ENCODE peak calls at places on chromosomes 11 and 22, in ten cellular contexts. One of them, this sample, is unnamed.

GRCh38 chr11:266676-267439 is 11.3 kb upstream of the NLRP6 start:
- DNase-seq in RWPE1: no peak
- DNase-seq in lower lobe of right lung: no peak
- DNase-seq in hepatic stellate cell: no peak
- DNase-seq in stimulated activated CD4-positive, alpha-beta T cell treated with anti-CD3 and anti-CD28 coated beads, Interleukin-12 subunit alpha, Interleukin-12 subunit beta, amount 100 ng/mL, for 48 hours: no peak
- DNase-seq in stimulated activated CD8-positive, alpha-beta memory T cell treated with anti-CD3 and anti-CD28 coated beads, Interleukin-4, amount 100 ng/mL, for 4 hours: no peak
- DNase-seq in A549: peak
- DNase-seq in dorsolateral prefrontal cortex: no peak
- DNase-seq in activated T-helper 2 cell treated with anti-CD3 and anti-CD28 coated beads, Interferon-gamma antibody, Interleukin-2, Interleukin-4, amounts not matched to agents 10 μg/mL and 5 μg/mL and 100 μg/mL, durations not matched to agents 14 hours and 24 hours and 36 hours: no peak
- DNase-seq in stimulated activated naive B cell treated with anti-CD40 and anti-IgM and Interleukin-4, amounts not matched to agents 10 μg/mL and 1 μg/mL and 100 μg/mL, for 72 hours: no peak
- DNase-seq in this sample: no peak

GRCh38 chr11:68014157-68014965 is 4.2 kb downstream of the ALDH3B1 start:
- DNase-seq in hepatic stellate cell: peak
- DNase-seq in stimulated activated CD8-positive, alpha-beta memory T cell treated with anti-CD3 and anti-CD28 coated beads, Interleukin-4, amount 100 ng/mL, for 4 hours: no peak
- DNase-seq in stimulated activated naive B cell treated with anti-CD40 and anti-IgM and Interleukin-4, amounts not matched to agents 10 μg/mL and 1 μg/mL and 100 μg/mL, for 72 hours: no peak
- DNase-seq in stimulated activated CD4-positive, alpha-beta T cell treated with anti-CD3 and anti-CD28 coated beads, Interleukin-12 subunit alpha, Interleukin-12 subunit beta, amount 100 ng/mL, for 48 hours: no peak
- DNase-seq in lower lobe of right lung: peak
- DNase-seq in A549: peak
- DNase-seq in RWPE1: peak
- DNase-seq in dorsolateral prefrontal cortex: no peak
- DNase-seq in activated T-helper 2 cell treated with anti-CD3 and anti-CD28 coated beads, Interferon-gamma antibody, Interleukin-2, Interleukin-4, amounts not matched to agents 10 μg/mL and 5 μg/mL and 100 μg/mL, durations not matched to agents 14 hours and 24 hours and 36 hours: no peak
- DNase-seq in this sample: peak

GRCh38 chr11:73242291-73243092 is 24.4 kb downstream of the P2RY2 start:
- DNase-seq in dorsolateral prefrontal cortex: no peak
- DNase-seq in hepatic stellate cell: peak
- DNase-seq in stimulated activated CD4-positive, alpha-beta T cell treated with anti-CD3 and anti-CD28 coated beads, Interleukin-12 subunit alpha, Interleukin-12 subunit beta, amount 100 ng/mL, for 48 hours: peak
- DNase-seq in stimulated activated CD8-positive, alpha-beta memory T cell treated with anti-CD3 and anti-CD28 coated beads, Interleukin-4, amount 100 ng/mL, for 4 hours: peak
- DNase-seq in activated T-helper 2 cell treated with anti-CD3 and anti-CD28 coated beads, Interferon-gamma antibody, Interleukin-2, Interleukin-4, amounts not matched to agents 10 μg/mL and 5 μg/mL and 100 μg/mL, durations not matched to agents 14 hours and 24 hours and 36 hours: peak
- DNase-seq in RWPE1: peak
- DNase-seq in stimulated activated naive B cell treated with anti-CD40 and anti-IgM and Interleukin-4, amounts not matched to agents 10 μg/mL and 1 μg/mL and 100 μg/mL, for 72 hours: peak
- DNase-seq in lower lobe of right lung: peak
- DNase-seq in A549: peak
- DNase-seq in this sample: no peak

GRCh38 chr11:43404836-43405479 is 46.2 kb downstream of the TTC17 start:
- DNase-seq in stimulated activated CD4-positive, alpha-beta T cell treated with anti-CD3 and anti-CD28 coated beads, Interleukin-12 subunit alpha, Interleukin-12 subunit beta, amount 100 ng/mL, for 48 hours: no peak
- DNase-seq in hepatic stellate cell: no peak
- DNase-seq in stimulated activated CD8-positive, alpha-beta memory T cell treated with anti-CD3 and anti-CD28 coated beads, Interleukin-4, amount 100 ng/mL, for 4 hours: no peak
- DNase-seq in lower lobe of right lung: no peak
- DNase-seq in dorsolateral prefrontal cortex: no peak
- DNase-seq in RWPE1: no peak
- DNase-seq in A549: no peak
- DNase-seq in activated T-helper 2 cell treated with anti-CD3 and anti-CD28 coated beads, Interferon-gamma antibody, Interleukin-2, Interleukin-4, amounts not matched to agents 10 μg/mL and 5 μg/mL and 100 μg/mL, durations not matched to agents 14 hours and 24 hours and 36 hours: no peak
- DNase-seq in stimulated activated naive B cell treated with anti-CD40 and anti-IgM and Interleukin-4, amounts not matched to agents 10 μg/mL and 1 μg/mL and 100 μg/mL, for 72 hours: no peak
- DNase-seq in this sample: no peak

GRCh38 chr11:78493413-78493975 is 75.9 kb upstream of the GAB2 start:
- DNase-seq in stimulated activated naive B cell treated with anti-CD40 and anti-IgM and Interleukin-4, amounts not matched to agents 10 μg/mL and 1 μg/mL and 100 μg/mL, for 72 hours: no peak
- DNase-seq in dorsolateral prefrontal cortex: no peak
- DNase-seq in activated T-helper 2 cell treated with anti-CD3 and anti-CD28 coated beads, Interferon-gamma antibody, Interleukin-2, Interleukin-4, amounts not matched to agents 10 μg/mL and 5 μg/mL and 100 μg/mL, durations not matched to agents 14 hours and 24 hours and 36 hours: no peak
- DNase-seq in A549: no peak
- DNase-seq in hepatic stellate cell: no peak
- DNase-seq in stimulated activated CD4-positive, alpha-beta T cell treated with anti-CD3 and anti-CD28 coated beads, Interleukin-12 subunit alpha, Interleukin-12 subunit beta, amount 100 ng/mL, for 48 hours: no peak
- DNase-seq in stimulated activated CD8-positive, alpha-beta memory T cell treated with anti-CD3 and anti-CD28 coated beads, Interleukin-4, amount 100 ng/mL, for 4 hours: no peak
- DNase-seq in lower lobe of right lung: no peak
- DNase-seq in RWPE1: no peak
- DNase-seq in this sample: no peak

GRCh38 chr11:20068691-20069090 is 91.6 kb downstream of the DBX1 start:
- DNase-seq in RWPE1: no peak
- DNase-seq in A549: no peak
- DNase-seq in stimulated activated naive B cell treated with anti-CD40 and anti-IgM and Interleukin-4, amounts not matched to agents 10 μg/mL and 1 μg/mL and 100 μg/mL, for 72 hours: no peak
- DNase-seq in stimulated activated CD4-positive, alpha-beta T cell treated with anti-CD3 and anti-CD28 coated beads, Interleukin-12 subunit alpha, Interleukin-12 subunit beta, amount 100 ng/mL, for 48 hours: no peak
- DNase-seq in lower lobe of right lung: no peak
- DNase-seq in hepatic stellate cell: no peak
- DNase-seq in stimulated activated CD8-positive, alpha-beta memory T cell treated with anti-CD3 and anti-CD28 coated beads, Interleukin-4, amount 100 ng/mL, for 4 hours: no peak
- DNase-seq in dorsolateral prefrontal cortex: no peak
- DNase-seq in activated T-helper 2 cell treated with anti-CD3 and anti-CD28 coated beads, Interferon-gamma antibody, Interleukin-2, Interleukin-4, amounts not matched to agents 10 μg/mL and 5 μg/mL and 100 μg/mL, durations not matched to agents 14 hours and 24 hours and 36 hours: no peak
- DNase-seq in this sample: no peak

GRCh38 chr11:101870510-101870909 is 44.3 kb upstream of the CEP126 start:
- DNase-seq in hepatic stellate cell: peak
- DNase-seq in stimulated activated CD8-positive, alpha-beta memory T cell treated with anti-CD3 and anti-CD28 coated beads, Interleukin-4, amount 100 ng/mL, for 4 hours: no peak
- DNase-seq in A549: peak
- DNase-seq in dorsolateral prefrontal cortex: no peak
- DNase-seq in stimulated activated CD4-positive, alpha-beta T cell treated with anti-CD3 and anti-CD28 coated beads, Interleukin-12 subunit alpha, Interleukin-12 subunit beta, amount 100 ng/mL, for 48 hours: no peak
- DNase-seq in lower lobe of right lung: no peak
- DNase-seq in stimulated activated naive B cell treated with anti-CD40 and anti-IgM and Interleukin-4, amounts not matched to agents 10 μg/mL and 1 μg/mL and 100 μg/mL, for 72 hours: no peak
- DNase-seq in activated T-helper 2 cell treated with anti-CD3 and anti-CD28 coated beads, Interferon-gamma antibody, Interleukin-2, Interleukin-4, amounts not matched to agents 10 μg/mL and 5 μg/mL and 100 μg/mL, durations not matched to agents 14 hours and 24 hours and 36 hours: no peak
- DNase-seq in RWPE1: peak
- DNase-seq in this sample: no peak

GRCh38 chr11:104432526-104432925 is 268.6 kb upstream of the PDGFD start:
- DNase-seq in RWPE1: no peak
- DNase-seq in activated T-helper 2 cell treated with anti-CD3 and anti-CD28 coated beads, Interferon-gamma antibody, Interleukin-2, Interleukin-4, amounts not matched to agents 10 μg/mL and 5 μg/mL and 100 μg/mL, durations not matched to agents 14 hours and 24 hours and 36 hours: no peak
- DNase-seq in dorsolateral prefrontal cortex: no peak
- DNase-seq in A549: no peak
- DNase-seq in hepatic stellate cell: no peak
- DNase-seq in stimulated activated naive B cell treated with anti-CD40 and anti-IgM and Interleukin-4, amounts not matched to agents 10 μg/mL and 1 μg/mL and 100 μg/mL, for 72 hours: no peak
- DNase-seq in stimulated activated CD4-positive, alpha-beta T cell treated with anti-CD3 and anti-CD28 coated beads, Interleukin-12 subunit alpha, Interleukin-12 subunit beta, amount 100 ng/mL, for 48 hours: no peak
- DNase-seq in stimulated activated CD8-positive, alpha-beta memory T cell treated with anti-CD3 and anti-CD28 coated beads, Interleukin-4, amount 100 ng/mL, for 4 hours: no peak
- DNase-seq in lower lobe of right lung: no peak
- DNase-seq in this sample: no peak

GRCh38 chr11:95498731-95499396 is 267.9 kb upstream of the SESN3 start:
- DNase-seq in lower lobe of right lung: no peak
- DNase-seq in A549: peak
- DNase-seq in activated T-helper 2 cell treated with anti-CD3 and anti-CD28 coated beads, Interferon-gamma antibody, Interleukin-2, Interleukin-4, amounts not matched to agents 10 μg/mL and 5 μg/mL and 100 μg/mL, durations not matched to agents 14 hours and 24 hours and 36 hours: no peak
- DNase-seq in dorsolateral prefrontal cortex: no peak
- DNase-seq in stimulated activated CD8-positive, alpha-beta memory T cell treated with anti-CD3 and anti-CD28 coated beads, Interleukin-4, amount 100 ng/mL, for 4 hours: no peak
- DNase-seq in stimulated activated naive B cell treated with anti-CD40 and anti-IgM and Interleukin-4, amounts not matched to agents 10 μg/mL and 1 μg/mL and 100 μg/mL, for 72 hours: no peak
- DNase-seq in stimulated activated CD4-positive, alpha-beta T cell treated with anti-CD3 and anti-CD28 coated beads, Interleukin-12 subunit alpha, Interleukin-12 subunit beta, amount 100 ng/mL, for 48 hours: no peak
- DNase-seq in hepatic stellate cell: no peak
- DNase-seq in RWPE1: no peak
- DNase-seq in this sample: no peak

GRCh38 chr11:47395225-47396048 is 13.0 kb upstream of the SLC39A13 start:
- DNase-seq in stimulated activated CD8-positive, alpha-beta memory T cell treated with anti-CD3 and anti-CD28 coated beads, Interleukin-4, amount 100 ng/mL, for 4 hours: no peak
- DNase-seq in RWPE1: no peak
- DNase-seq in stimulated activated CD4-positive, alpha-beta T cell treated with anti-CD3 and anti-CD28 coated beads, Interleukin-12 subunit alpha, Interleukin-12 subunit beta, amount 100 ng/mL, for 48 hours: no peak
- DNase-seq in stimulated activated naive B cell treated with anti-CD40 and anti-IgM and Interleukin-4, amounts not matched to agents 10 μg/mL and 1 μg/mL and 100 μg/mL, for 72 hours: no peak
- DNase-seq in lower lobe of right lung: no peak
- DNase-seq in dorsolateral prefrontal cortex: no peak
- DNase-seq in activated T-helper 2 cell treated with anti-CD3 and anti-CD28 coated beads, Interferon-gamma antibody, Interleukin-2, Interleukin-4, amounts not matched to agents 10 μg/mL and 5 μg/mL and 100 μg/mL, durations not matched to agents 14 hours and 24 hours and 36 hours: no peak
- DNase-seq in hepatic stellate cell: no peak
- DNase-seq in A549: no peak
- DNase-seq in this sample: no peak

GRCh38 chr22:46078241-46079092 is 71.9 kb upstream of the PPARA start:
- DNase-seq in dorsolateral prefrontal cortex: peak
- DNase-seq in activated T-helper 2 cell treated with anti-CD3 and anti-CD28 coated beads, Interferon-gamma antibody, Interleukin-2, Interleukin-4, amounts not matched to agents 10 μg/mL and 5 μg/mL and 100 μg/mL, durations not matched to agents 14 hours and 24 hours and 36 hours: no peak
- DNase-seq in A549: peak
- DNase-seq in RWPE1: peak
- DNase-seq in stimulated activated CD8-positive, alpha-beta memory T cell treated with anti-CD3 and anti-CD28 coated beads, Interleukin-4, amount 100 ng/mL, for 4 hours: no peak
- DNase-seq in hepatic stellate cell: peak
- DNase-seq in lower lobe of right lung: peak
- DNase-seq in stimulated activated naive B cell treated with anti-CD40 and anti-IgM and Interleukin-4, amounts not matched to agents 10 μg/mL and 1 μg/mL and 100 μg/mL, for 72 hours: no peak
- DNase-seq in stimulated activated CD4-positive, alpha-beta T cell treated with anti-CD3 and anti-CD28 coated beads, Interleukin-12 subunit alpha, Interleukin-12 subunit beta, amount 100 ng/mL, for 48 hours: no peak
- DNase-seq in this sample: no peak

GRCh38 chr11:94705419-94705818 is 62.7 kb upstream of the AMOTL1 start:
- DNase-seq in stimulated activated naive B cell treated with anti-CD40 and anti-IgM and Interleukin-4, amounts not matched to agents 10 μg/mL and 1 μg/mL and 100 μg/mL, for 72 hours: no peak
- DNase-seq in activated T-helper 2 cell treated with anti-CD3 and anti-CD28 coated beads, Interferon-gamma antibody, Interleukin-2, Interleukin-4, amounts not matched to agents 10 μg/mL and 5 μg/mL and 100 μg/mL, durations not matched to agents 14 hours and 24 hours and 36 hours: no peak
- DNase-seq in RWPE1: no peak
- DNase-seq in stimulated activated CD4-positive, alpha-beta T cell treated with anti-CD3 and anti-CD28 coated beads, Interleukin-12 subunit alpha, Interleukin-12 subunit beta, amount 100 ng/mL, for 48 hours: no peak
- DNase-seq in hepatic stellate cell: no peak
- DNase-seq in stimulated activated CD8-positive, alpha-beta memory T cell treated with anti-CD3 and anti-CD28 coated beads, Interleukin-4, amount 100 ng/mL, for 4 hours: no peak
- DNase-seq in lower lobe of right lung: no peak
- DNase-seq in A549: no peak
- DNase-seq in dorsolateral prefrontal cortex: no peak
- DNase-seq in this sample: no peak

GRCh38 chr22:17243524-17243923 is 24.3 kb upstream of the ADA2 start:
- DNase-seq in dorsolateral prefrontal cortex: no peak
- DNase-seq in A549: peak
- DNase-seq in stimulated activated CD4-positive, alpha-beta T cell treated with anti-CD3 and anti-CD28 coated beads, Interleukin-12 subunit alpha, Interleukin-12 subunit beta, amount 100 ng/mL, for 48 hours: no peak
- DNase-seq in stimulated activated naive B cell treated with anti-CD40 and anti-IgM and Interleukin-4, amounts not matched to agents 10 μg/mL and 1 μg/mL and 100 μg/mL, for 72 hours: peak
- DNase-seq in activated T-helper 2 cell treated with anti-CD3 and anti-CD28 coated beads, Interferon-gamma antibody, Interleukin-2, Interleukin-4, amounts not matched to agents 10 μg/mL and 5 μg/mL and 100 μg/mL, durations not matched to agents 14 hours and 24 hours and 36 hours: no peak
- DNase-seq in hepatic stellate cell: no peak
- DNase-seq in lower lobe of right lung: peak
- DNase-seq in stimulated activated CD8-positive, alpha-beta memory T cell treated with anti-CD3 and anti-CD28 coated beads, Interleukin-4, amount 100 ng/mL, for 4 hours: no peak
- DNase-seq in RWPE1: peak
- DNase-seq in this sample: peak

GRCh38 chr22:50184004-50184461 is 1.7 kb upstream of the TRABD start:
- DNase-seq in lower lobe of right lung: peak
- DNase-seq in stimulated activated CD4-positive, alpha-beta T cell treated with anti-CD3 and anti-CD28 coated beads, Interleukin-12 subunit alpha, Interleukin-12 subunit beta, amount 100 ng/mL, for 48 hours: no peak
- DNase-seq in hepatic stellate cell: peak
- DNase-seq in A549: peak
- DNase-seq in RWPE1: no peak
- DNase-seq in dorsolateral prefrontal cortex: no peak
- DNase-seq in stimulated activated CD8-positive, alpha-beta memory T cell treated with anti-CD3 and anti-CD28 coated beads, Interleukin-4, amount 100 ng/mL, for 4 hours: no peak
- DNase-seq in activated T-helper 2 cell treated with anti-CD3 and anti-CD28 coated beads, Interferon-gamma antibody, Interleukin-2, Interleukin-4, amounts not matched to agents 10 μg/mL and 5 μg/mL and 100 μg/mL, durations not matched to agents 14 hours and 24 hours and 36 hours: no peak
- DNase-seq in stimulated activated naive B cell treated with anti-CD40 and anti-IgM and Interleukin-4, amounts not matched to agents 10 μg/mL and 1 μg/mL and 100 μg/mL, for 72 hours: no peak
- DNase-seq in this sample: no peak

GRCh38 chr11:80084614-80085013 is 643.8 kb upstream of the TENM4 start:
- DNase-seq in stimulated activated CD8-positive, alpha-beta memory T cell treated with anti-CD3 and anti-CD28 coated beads, Interleukin-4, amount 100 ng/mL, for 4 hours: no peak
- DNase-seq in stimulated activated naive B cell treated with anti-CD40 and anti-IgM and Interleukin-4, amounts not matched to agents 10 μg/mL and 1 μg/mL and 100 μg/mL, for 72 hours: no peak
- DNase-seq in hepatic stellate cell: no peak
- DNase-seq in lower lobe of right lung: no peak
- DNase-seq in activated T-helper 2 cell treated with anti-CD3 and anti-CD28 coated beads, Interferon-gamma antibody, Interleukin-2, Interleukin-4, amounts not matched to agents 10 μg/mL and 5 μg/mL and 100 μg/mL, durations not matched to agents 14 hours and 24 hours and 36 hours: no peak
- DNase-seq in RWPE1: no peak
- DNase-seq in dorsolateral prefrontal cortex: no peak
- DNase-seq in A549: no peak
- DNase-seq in stimulated activated CD4-positive, alpha-beta T cell treated with anti-CD3 and anti-CD28 coated beads, Interleukin-12 subunit alpha, Interleukin-12 subunit beta, amount 100 ng/mL, for 48 hours: no peak
- DNase-seq in this sample: no peak

GRCh38 chr11:63840356-63841060 is 1.6 kb downstream of the MARK2 start:
- DNase-seq in stimulated activated naive B cell treated with anti-CD40 and anti-IgM and Interleukin-4, amounts not matched to agents 10 μg/mL and 1 μg/mL and 100 μg/mL, for 72 hours: no peak
- DNase-seq in RWPE1: no peak
- DNase-seq in A549: no peak
- DNase-seq in activated T-helper 2 cell treated with anti-CD3 and anti-CD28 coated beads, Interferon-gamma antibody, Interleukin-2, Interleukin-4, amounts not matched to agents 10 μg/mL and 5 μg/mL and 100 μg/mL, durations not matched to agents 14 hours and 24 hours and 36 hours: no peak
- DNase-seq in stimulated activated CD4-positive, alpha-beta T cell treated with anti-CD3 and anti-CD28 coated beads, Interleukin-12 subunit alpha, Interleukin-12 subunit beta, amount 100 ng/mL, for 48 hours: no peak
- DNase-seq in dorsolateral prefrontal cortex: no peak
- DNase-seq in hepatic stellate cell: no peak
- DNase-seq in stimulated activated CD8-positive, alpha-beta memory T cell treated with anti-CD3 and anti-CD28 coated beads, Interleukin-4, amount 100 ng/mL, for 4 hours: no peak
- DNase-seq in lower lobe of right lung: no peak
- DNase-seq in this sample: no peak

GRCh38 chr11:87035976-87036583 is 1.7 kb upstream of the TMEM135 start:
- DNase-seq in A549: no peak
- DNase-seq in RWPE1: no peak
- DNase-seq in stimulated activated naive B cell treated with anti-CD40 and anti-IgM and Interleukin-4, amounts not matched to agents 10 μg/mL and 1 μg/mL and 100 μg/mL, for 72 hours: no peak
- DNase-seq in hepatic stellate cell: no peak
- DNase-seq in activated T-helper 2 cell treated with anti-CD3 and anti-CD28 coated beads, Interferon-gamma antibody, Interleukin-2, Interleukin-4, amounts not matched to agents 10 μg/mL and 5 μg/mL and 100 μg/mL, durations not matched to agents 14 hours and 24 hours and 36 hours: no peak
- DNase-seq in lower lobe of right lung: no peak
- DNase-seq in dorsolateral prefrontal cortex: no peak
- DNase-seq in stimulated activated CD8-positive, alpha-beta memory T cell treated with anti-CD3 and anti-CD28 coated beads, Interleukin-4, amount 100 ng/mL, for 4 hours: no peak
- DNase-seq in stimulated activated CD4-positive, alpha-beta T cell treated with anti-CD3 and anti-CD28 coated beads, Interleukin-12 subunit alpha, Interleukin-12 subunit beta, amount 100 ng/mL, for 48 hours: no peak
- DNase-seq in this sample: no peak

GRCh38 chr11:118081241-118081958 is 4.5 kb downstream of the TMPRSS4 start:
- DNase-seq in hepatic stellate cell: no peak
- DNase-seq in stimulated activated CD4-positive, alpha-beta T cell treated with anti-CD3 and anti-CD28 coated beads, Interleukin-12 subunit alpha, Interleukin-12 subunit beta, amount 100 ng/mL, for 48 hours: no peak
- DNase-seq in RWPE1: no peak
- DNase-seq in stimulated activated naive B cell treated with anti-CD40 and anti-IgM and Interleukin-4, amounts not matched to agents 10 μg/mL and 1 μg/mL and 100 μg/mL, for 72 hours: no peak
- DNase-seq in lower lobe of right lung: no peak
- DNase-seq in A549: no peak
- DNase-seq in stimulated activated CD8-positive, alpha-beta memory T cell treated with anti-CD3 and anti-CD28 coated beads, Interleukin-4, amount 100 ng/mL, for 4 hours: no peak
- DNase-seq in activated T-helper 2 cell treated with anti-CD3 and anti-CD28 coated beads, Interferon-gamma antibody, Interleukin-2, Interleukin-4, amounts not matched to agents 10 μg/mL and 5 μg/mL and 100 μg/mL, durations not matched to agents 14 hours and 24 hours and 36 hours: no peak
- DNase-seq in dorsolateral prefrontal cortex: no peak
- DNase-seq in this sample: peak